ENCODE peak calls at places on chromosome 15, in ten cellular contexts. I is foreskin fibroblast, D is PC-3, G is choroid plexus epithelial cell, W is HFF-Myc, F is body of pancreas, P is breast epithelium, O is esophagus muscularis mucosa, H is AG04449, K is mucosa of descending colon. J is an unnamed sample.
A peak's percentile ranks its signal among the peaks of the same experiment; 100 is the strongest.

GRCh38 chr15:79290642-79291275 is 8.2 kb downstream of the ANKRD34C start:
- DNase-seq in I (no peak), D (peak; percentile 17), G (no peak), W (no peak), F (no peak), P (no peak), O (no peak), H (no peak), K (no peak), J (no peak)

GRCh38 chr15:78942741-78943140 is 2.1 kb downstream of the CTSH start:
- DNase-seq in I (no peak), D (no peak), G (no peak), W (no peak), F (no peak), P (no peak), O (no peak), H (no peak), K (no peak), J (no peak)

GRCh38 chr15:69760890-69761568 is 308.4 kb downstream of the RPLP1 start:
- DNase-seq in I (peak; percentile 92), D (peak; percentile 86), G (peak; percentile 98), W (peak; percentile 82), F (no peak), P (no peak), O (peak; percentile 87), H (peak; percentile 96), K (peak; percentile 37), J (peak; percentile 98)

GRCh38 chr15:89322822-89323221 is 11.8 kb downstream of the POLG start:
- DNase-seq in I (no peak), D (no peak), G (no peak), W (no peak), F (no peak), P (no peak), O (no peak), H (no peak), K (no peak), J (no peak)

GRCh38 chr15:35737521-35737920 is 191.6 kb upstream of the DPH6 start:
- DNase-seq in I (peak; percentile 35), D (peak; percentile 63), G (peak; percentile 36), W (no peak), F (no peak), P (no peak), O (no peak), H (no peak), K (no peak), J (no peak)

GRCh38 chr15:71612066-71612715 is 198.2 kb upstream of the NR2E3 start:
- DNase-seq in I (no peak), D (no peak), G (peak; percentile 66), W (no peak), F (no peak), P (no peak), O (no peak), H (no peak), K (no peak), J (peak; percentile 25)

GRCh38 chr15:89444855-89445254 is 51.5 kb downstream of the RHCG start:
- DNase-seq in I (no peak), D (no peak), G (no peak), W (no peak), F (no peak), P (no peak), O (no peak), H (no peak), K (no peak), J (no peak)

GRCh38 chr15:78640527-78640839 is 527 bp downstream of the CHRNB4 start:
- DNase-seq in I (no peak), D (no peak), G (no peak), W (no peak), F (no peak), P (no peak), O (no peak), H (no peak), K (no peak), J (no peak)

GRCh38 chr15:63166219-63166618 is 8.9 kb upstream of the RPS27L start:
- DNase-seq in I (no peak), D (peak; percentile 34), G (peak; percentile 75), W (no peak), F (no peak), P (no peak), O (no peak), H (no peak), K (no peak), J (no peak)
- TF ChIP-seq CTCF in I (no peak), D (peak; percentile 52), G (peak; percentile 44), W (no peak), F (no peak), P (no peak), O (no peak), H (no peak), K (no peak), J (no peak)

DNA sequence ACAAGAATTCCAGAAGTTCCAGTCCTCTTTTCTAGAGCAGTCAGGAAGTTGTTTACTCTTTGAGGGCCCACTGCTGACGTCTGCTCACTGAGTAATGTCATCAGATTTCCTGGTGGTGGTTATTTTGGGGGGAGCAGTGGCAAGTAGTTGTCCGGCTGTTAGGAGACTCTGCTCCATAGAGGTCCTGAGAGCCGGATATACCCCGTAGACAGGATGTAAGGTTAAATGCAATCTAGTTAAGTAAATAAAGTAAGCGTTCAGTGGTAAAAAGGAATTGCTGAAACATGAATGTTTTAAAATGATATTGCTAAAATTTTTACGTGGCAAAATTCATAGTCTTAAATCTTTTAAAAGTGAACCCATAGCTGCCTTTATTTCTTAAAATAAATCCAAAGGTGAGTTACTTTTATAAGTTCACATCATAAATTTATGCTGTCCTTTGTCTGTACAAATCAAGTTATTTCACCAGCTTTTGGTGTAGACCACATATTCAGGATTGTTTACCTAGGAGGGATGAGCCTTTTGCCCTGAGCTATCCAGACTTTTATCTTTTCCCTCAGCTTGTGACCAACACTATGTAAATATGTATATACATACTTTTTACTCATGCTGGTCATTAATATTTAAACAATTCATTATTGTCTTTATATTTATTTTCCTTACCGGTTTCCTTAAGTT is 65.8 kb downstream of the PDE8A start:
- DNase-seq in I (peak; percentile 74), D (peak; percentile 90), G (peak; percentile 99), W (peak; percentile 85), F (no peak), P (no peak), O (no peak), H (peak; percentile 79), K (no peak), J (peak; percentile 97)
- H3K4me3 ChIP-seq in I (no peak overlapping the region), D (peak overlapping the region; percentile 51), G (peak overlapping the region; percentile 3), W (no peak overlapping the region), F (no peak overlapping the region), P (no peak overlapping the region), O (peak overlapping the region; percentile 3), H (no peak overlapping the region), K (no peak overlapping the region), J (no peak overlapping the region)

DNA sequence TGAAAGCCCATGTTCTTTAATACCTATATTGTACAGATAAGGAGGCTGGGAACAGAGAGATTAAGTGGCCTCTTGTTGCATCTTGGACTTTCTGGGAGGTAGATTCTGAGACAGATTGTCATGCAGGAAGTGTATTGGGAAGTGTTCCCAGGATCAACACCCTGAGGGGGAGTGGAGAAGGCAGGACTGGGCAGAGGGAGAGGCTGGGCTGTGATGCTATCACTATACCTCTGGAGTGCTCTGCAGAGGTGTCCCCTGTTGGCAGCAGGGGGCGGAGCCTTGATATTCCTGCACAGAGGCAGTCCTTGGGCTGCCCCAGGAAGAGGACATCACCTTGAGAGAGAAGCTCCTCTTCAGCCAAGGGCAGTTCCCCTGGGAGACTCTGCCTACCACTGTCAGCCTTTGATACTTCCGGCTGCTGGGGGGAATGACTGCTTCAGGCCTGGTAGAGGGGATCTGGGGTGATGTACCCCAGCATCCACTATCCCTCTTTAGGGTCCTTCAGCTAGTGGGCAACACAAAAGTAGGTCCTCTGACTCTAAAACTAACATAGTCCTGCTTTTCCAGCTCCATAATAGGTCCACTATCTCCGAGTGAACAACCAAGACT is 97.4 kb upstream of the RNU6-1 start:
- DNase-seq in I (no peak), D (peak; percentile 64), G (no peak), W (no peak), F (no peak), P (peak; percentile 57), O (no peak), H (no peak), K (no peak), J (no peak)
- TF ChIP-seq CTCF in I (no peak), D (no peak), G (no peak), W (no peak), F (no peak), P (no peak), O (no peak), H (no peak), K (no peak), J (no peak)

DNA sequence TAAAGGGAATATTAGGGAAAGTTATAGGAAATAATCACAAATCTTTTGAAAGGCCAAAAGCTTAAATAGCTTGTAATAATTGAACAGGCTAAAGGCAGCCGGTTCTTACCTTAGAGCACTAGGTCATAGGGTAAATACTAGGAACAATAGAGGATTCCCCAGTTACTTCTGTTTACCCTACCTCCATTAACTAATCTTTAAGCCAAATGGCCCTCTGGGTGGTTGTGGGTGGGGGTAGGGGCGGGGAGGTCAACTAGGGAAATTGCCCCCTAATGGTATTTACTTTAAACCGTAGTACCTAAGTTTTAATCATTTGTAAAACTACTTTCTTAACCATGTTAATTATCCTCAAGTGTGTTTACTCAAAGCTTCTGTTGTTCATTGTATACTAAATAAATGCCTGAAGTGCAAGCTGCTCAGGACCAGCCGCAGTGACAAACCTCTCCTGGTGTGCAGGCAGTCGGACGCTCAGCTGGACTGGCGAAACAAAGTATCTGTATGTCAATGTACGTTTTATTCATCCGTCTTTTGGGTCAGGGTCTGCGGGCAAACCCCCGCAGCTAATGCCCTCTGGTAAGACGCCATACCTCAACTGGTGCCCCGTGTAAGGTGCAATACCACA is 18.9 kb downstream of the MAGEL2 start:
- DNase-seq in I (no peak), D (no peak), G (no peak), W (no peak), F (no peak), P (no peak), O (no peak), H (no peak), K (no peak), J (no peak)
- H3K4me3 ChIP-seq in I (no peak overlapping the region), D (no peak overlapping the region), G (no peak overlapping the region), W (no peak overlapping the region), F (no peak overlapping the region), P (no peak overlapping the region), O (no peak overlapping the region), H (no peak overlapping the region), K (no peak overlapping the region), J (no peak overlapping the region)

GRCh38 chr15:48851956-48852355 is 26.0 kb upstream of the EID1 start:
- DNase-seq in I (no peak), D (no peak), G (no peak), W (no peak), F (no peak), P (no peak), O (no peak), H (no peak), K (no peak), J (no peak)

GRCh38 chr15:48858401-48858800 is 19.5 kb upstream of the EID1 start:
- DNase-seq in I (peak; percentile 52), D (peak; percentile 56), G (peak; percentile 84), W (no peak), F (no peak), P (no peak), O (no peak), H (peak; percentile 23), K (no peak), J (peak; percentile 38)

GRCh38 chr15:48856947-48857346 is 21.0 kb upstream of the EID1 start:
- DNase-seq in I (peak; percentile 61), D (no peak), G (peak; percentile 85), W (no peak), F (no peak), P (no peak), O (no peak), H (no peak), K (no peak), J (peak; percentile 44)

GRCh38 chr15:48859426-48859825 is 18.5 kb upstream of the EID1 start:
- DNase-seq in I (no peak), D (peak; percentile 52), G (no peak), W (no peak), F (no peak), P (no peak), O (no peak), H (no peak), K (no peak), J (no peak)

GRCh38 chr15:48855501-48856440 is 22.2 kb upstream of the EID1 start:
- DNase-seq in I (peak; percentile 77), D (peak; percentile 54), G (peak; percentile 74), W (no peak), F (peak; percentile 29), P (no peak), O (no peak), H (peak; percentile 23), K (no peak), J (peak; percentile 55)
- TF ChIP-seq CTCF in I (peak; percentile 55), D (peak; percentile 67), G (peak; percentile 64), W (peak; percentile 56), F (peak; percentile 52), P (peak; percentile 40), O (peak; percentile 58), H (peak; percentile 43), K (peak; percentile 23), J (peak; percentile 60)